ENCODE peak calls at places on chromosomes 7 and 10, in ten cellular contexts. One of them, this sample, is unnamed.

GRCh38 chr10:5281355-5281754 is 83.4 kb upstream of the UCN3 start:
- DNase-seq in transverse colon: no peak
- DNase-seq in CD8-positive, alpha-beta T cell: no peak
- DNase-seq in SJSA1: no peak
- DNase-seq in colonic mucosa: no peak
- DNase-seq in CD4-positive, alpha-beta memory T cell: no peak
- DNase-seq in neural progenitor cell: no peak
- DNase-seq in A549: no peak
- DNase-seq in heart right ventricle: no peak
- DNase-seq in PC-9: no peak
- DNase-seq in this sample: no peak

GRCh38 chr10:102523250-102524029 is 19.7 kb downstream of the SUFU start:
- DNase-seq in A549: no peak
- DNase-seq in CD8-positive, alpha-beta T cell: no peak
- DNase-seq in neural progenitor cell: no peak
- DNase-seq in heart right ventricle: peak; percentile 44
- DNase-seq in colonic mucosa: no peak
- DNase-seq in SJSA1: no peak
- DNase-seq in transverse colon: no peak
- DNase-seq in CD4-positive, alpha-beta memory T cell: no peak
- DNase-seq in PC-9: no peak
- DNase-seq in this sample: no peak

GRCh38 chr7:113367187-113367586 is 248.8 kb upstream of the SMIM30 start:
- DNase-seq in A549: no peak
- DNase-seq in colonic mucosa: no peak
- DNase-seq in PC-9: no peak
- DNase-seq in CD4-positive, alpha-beta memory T cell: no peak
- DNase-seq in SJSA1: no peak
- DNase-seq in transverse colon: no peak
- DNase-seq in heart right ventricle: no peak
- DNase-seq in neural progenitor cell: no peak
- DNase-seq in CD8-positive, alpha-beta T cell: no peak
- DNase-seq in this sample: no peak

GRCh38 chr10:120460776-120461175 is 3.7 kb downstream of the PLPP4 start:
- DNase-seq in PC-9: no peak
- DNase-seq in neural progenitor cell: no peak
- DNase-seq in CD8-positive, alpha-beta T cell: no peak
- DNase-seq in transverse colon: no peak
- DNase-seq in heart right ventricle: no peak
- DNase-seq in colonic mucosa: no peak
- DNase-seq in SJSA1: peak; percentile 81
- DNase-seq in CD4-positive, alpha-beta memory T cell: no peak
- DNase-seq in A549: no peak
- DNase-seq in this sample: no peak

GRCh38 chr7:95723583-95724180 is 48.7 kb upstream of the DYNC1I1 start:
- DNase-seq in transverse colon: no peak
- DNase-seq in SJSA1: peak; percentile 15
- DNase-seq in A549: peak; percentile 51
- DNase-seq in neural progenitor cell: peak; percentile 77
- DNase-seq in heart right ventricle: no peak
- DNase-seq in colonic mucosa: no peak
- DNase-seq in CD4-positive, alpha-beta memory T cell: no peak
- DNase-seq in CD8-positive, alpha-beta T cell: no peak
- DNase-seq in PC-9: peak; percentile 39
- DNase-seq in this sample: peak; percentile 7

GRCh38 chr7:51289608-51290370 is 26.8 kb downstream of the COBL start:
- DNase-seq in neural progenitor cell: no peak
- DNase-seq in CD4-positive, alpha-beta memory T cell: no peak
- DNase-seq in PC-9: no peak
- DNase-seq in colonic mucosa: no peak
- DNase-seq in SJSA1: no peak
- DNase-seq in heart right ventricle: no peak
- DNase-seq in A549: no peak
- DNase-seq in transverse colon: no peak
- DNase-seq in CD8-positive, alpha-beta T cell: no peak
- DNase-seq in this sample: no peak

GRCh38 chr10:6124666-6125065 is 35.8 kb downstream of the RBM17 start:
- DNase-seq in CD4-positive, alpha-beta memory T cell: no peak
- DNase-seq in CD8-positive, alpha-beta T cell: no peak
- DNase-seq in neural progenitor cell: no peak
- DNase-seq in SJSA1: no peak
- DNase-seq in heart right ventricle: no peak
- DNase-seq in A549: no peak
- DNase-seq in colonic mucosa: peak; percentile 32
- DNase-seq in PC-9: peak; percentile 23
- DNase-seq in transverse colon: no peak
- DNase-seq in this sample: no peak

GRCh38 chr10:13787015-13787421 is 200.3 kb downstream of the PRPF18 start:
- DNase-seq in transverse colon: peak; percentile 17
- DNase-seq in A549: no peak
- DNase-seq in colonic mucosa: peak; percentile 26
- DNase-seq in PC-9: no peak
- DNase-seq in CD8-positive, alpha-beta T cell: peak; percentile 75
- DNase-seq in CD4-positive, alpha-beta memory T cell: peak; percentile 87
- DNase-seq in heart right ventricle: no peak
- DNase-seq in neural progenitor cell: no peak
- DNase-seq in SJSA1: peak; percentile 68
- DNase-seq in this sample: peak; percentile 31

GRCh38 chr10:8073696-8074416 is 19.4 kb downstream of the GATA3 start:
- DNase-seq in colonic mucosa: no peak
- DNase-seq in PC-9: no peak
- DNase-seq in neural progenitor cell: no peak
- DNase-seq in CD8-positive, alpha-beta T cell: no peak
- DNase-seq in heart right ventricle: no peak
- DNase-seq in SJSA1: no peak
- DNase-seq in CD4-positive, alpha-beta memory T cell: no peak
- DNase-seq in transverse colon: no peak
- DNase-seq in A549: no peak
- DNase-seq in this sample: no peak

GRCh38 chr10:95454940-95455339 is 106.2 kb downstream of the SORBS1 start:
- DNase-seq in colonic mucosa: no peak
- DNase-seq in SJSA1: no peak
- DNase-seq in CD4-positive, alpha-beta memory T cell: no peak
- DNase-seq in transverse colon: no peak
- DNase-seq in CD8-positive, alpha-beta T cell: no peak
- DNase-seq in PC-9: no peak
- DNase-seq in heart right ventricle: no peak
- DNase-seq in A549: no peak
- DNase-seq in neural progenitor cell: no peak
- DNase-seq in this sample: no peak

GRCh38 chr7:151806204-151806603 is 70.7 kb downstream of the PRKAG2 start:
- DNase-seq in SJSA1: no peak
- DNase-seq in PC-9: no peak
- DNase-seq in CD8-positive, alpha-beta T cell: no peak
- DNase-seq in neural progenitor cell: no peak
- DNase-seq in A549: no peak
- DNase-seq in CD4-positive, alpha-beta memory T cell: no peak
- DNase-seq in colonic mucosa: no peak
- DNase-seq in heart right ventricle: no peak
- DNase-seq in transverse colon: no peak
- DNase-seq in this sample: no peak

GRCh38 chr7:25541064-25541463 is 312.8 kb upstream of the NPVF start:
- DNase-seq in heart right ventricle: no peak
- DNase-seq in neural progenitor cell: no peak
- DNase-seq in A549: no peak
- DNase-seq in colonic mucosa: no peak
- DNase-seq in SJSA1: no peak
- DNase-seq in CD4-positive, alpha-beta memory T cell: no peak
- DNase-seq in PC-9: no peak
- DNase-seq in CD8-positive, alpha-beta T cell: no peak
- DNase-seq in transverse colon: no peak
- DNase-seq in this sample: no peak

GRCh38 chr7:23622469-23622868 is 25.3 kb downstream of the CCDC126 start:
- DNase-seq in CD4-positive, alpha-beta memory T cell: no peak
- DNase-seq in SJSA1: peak; percentile 41
- DNase-seq in heart right ventricle: no peak
- DNase-seq in neural progenitor cell: no peak
- DNase-seq in transverse colon: no peak
- DNase-seq in A549: no peak
- DNase-seq in PC-9: no peak
- DNase-seq in CD8-positive, alpha-beta T cell: no peak
- DNase-seq in colonic mucosa: no peak
- DNase-seq in this sample: no peak

GRCh38 chr7:50307368-50308012 is 3.0 kb downstream of the IKZF1 start:
- DNase-seq in PC-9: no peak
- DNase-seq in heart right ventricle: no peak
- DNase-seq in neural progenitor cell: peak; percentile 48
- DNase-seq in colonic mucosa: no peak
- DNase-seq in CD8-positive, alpha-beta T cell: peak; percentile 76
- DNase-seq in A549: no peak
- DNase-seq in CD4-positive, alpha-beta memory T cell: peak; percentile 68
- DNase-seq in SJSA1: no peak
- DNase-seq in transverse colon: peak; percentile 59
- DNase-seq in this sample: peak; percentile 71

GRCh38 chr10:120950103-120950561 is 99.0 kb downstream of the WDR11 start:
- DNase-seq in heart right ventricle: no peak
- DNase-seq in colonic mucosa: no peak
- DNase-seq in A549: no peak
- DNase-seq in CD8-positive, alpha-beta T cell: no peak
- DNase-seq in PC-9: no peak
- DNase-seq in SJSA1: no peak
- DNase-seq in CD4-positive, alpha-beta memory T cell: no peak
- DNase-seq in transverse colon: no peak
- DNase-seq in neural progenitor cell: peak; percentile 89
- DNase-seq in this sample: no peak

GRCh38 chr10:79149662-79150443 is 81.1 kb downstream of the ZMIZ1 start:
- DNase-seq in colonic mucosa: peak; percentile 83
- DNase-seq in neural progenitor cell: peak; percentile 40
- DNase-seq in PC-9: peak; percentile 99
- DNase-seq in CD8-positive, alpha-beta T cell: peak; percentile 26
- DNase-seq in A549: peak; percentile 91
- DNase-seq in CD4-positive, alpha-beta memory T cell: peak; percentile 24
- DNase-seq in transverse colon: peak; percentile 84
- DNase-seq in heart right ventricle: peak; percentile 90
- DNase-seq in SJSA1: peak; percentile 95
- DNase-seq in this sample: peak; percentile 86

GRCh38 chr10:86315543-86315942 is 51.1 kb downstream of the GRID1 start:
- DNase-seq in SJSA1: no peak
- DNase-seq in CD4-positive, alpha-beta memory T cell: no peak
- DNase-seq in PC-9: no peak
- DNase-seq in heart right ventricle: no peak
- DNase-seq in A549: no peak
- DNase-seq in neural progenitor cell: no peak
- DNase-seq in CD8-positive, alpha-beta T cell: no peak
- DNase-seq in colonic mucosa: no peak
- DNase-seq in transverse colon: no peak
- DNase-seq in this sample: no peak

GRCh38 chr10:131513445-131513844 is 201.9 kb upstream of the TCERG1L start:
- DNase-seq in CD8-positive, alpha-beta T cell: no peak
- DNase-seq in colonic mucosa: no peak
- DNase-seq in heart right ventricle: no peak
- DNase-seq in SJSA1: no peak
- DNase-seq in neural progenitor cell: no peak
- DNase-seq in A549: no peak
- DNase-seq in CD4-positive, alpha-beta memory T cell: no peak
- DNase-seq in transverse colon: no peak
- DNase-seq in PC-9: no peak
- DNase-seq in this sample: no peak
- H3K4me1 ChIP-seq in CD8-positive, alpha-beta T cell: no peaks in the 10 kb centered on the region
- H3K4me1 ChIP-seq in colonic mucosa: no peaks in the 10 kb centered on the region
- H3K4me1 ChIP-seq in heart right ventricle: no peaks in the 10 kb centered on the region
- H3K4me1 ChIP-seq in SJSA1: no peaks in the 10 kb centered on the region
- H3K4me1 ChIP-seq in neural progenitor cell: peaks cover 9% of the 10 kb centered on the region
- H3K4me1 ChIP-seq in A549: no peaks in the 10 kb centered on the region
- H3K4me1 ChIP-seq in CD4-positive, alpha-beta memory T cell: no peaks in the 10 kb centered on the region
- H3K4me1 ChIP-seq in transverse colon: no peaks in the 10 kb centered on the region
- H3K4me1 ChIP-seq in PC-9: no peaks in the 10 kb centered on the region
- H3K4me1 ChIP-seq in this sample: no peaks in the 10 kb centered on the region

GRCh38 chr7:29806793-29807178 is 478 bp downstream of the WIPF3 start:
- DNase-seq in colonic mucosa: no peak
- DNase-seq in A549: peak; percentile 15
- DNase-seq in CD8-positive, alpha-beta T cell: no peak
- DNase-seq in CD4-positive, alpha-beta memory T cell: no peak
- DNase-seq in SJSA1: no peak
- DNase-seq in PC-9: no peak
- DNase-seq in transverse colon: peak; percentile 27
- DNase-seq in neural progenitor cell: peak; percentile 50
- DNase-seq in heart right ventricle: peak; percentile 27
- DNase-seq in this sample: no peak
- H3K4me3 ChIP-seq in colonic mucosa: peak overlapping the region; percentile 50
- H3K4me3 ChIP-seq in A549: peak overlapping the region; percentile 59
- H3K4me3 ChIP-seq in CD8-positive, alpha-beta T cell: no peak overlapping the region
- H3K4me3 ChIP-seq in CD4-positive, alpha-beta memory T cell: no peak overlapping the region
- H3K4me3 ChIP-seq in SJSA1: peak overlapping the region; percentile 7
- H3K4me3 ChIP-seq in PC-9: no peak overlapping the region
- H3K4me3 ChIP-seq in transverse colon: peak overlapping the region; percentile 61
- H3K4me3 ChIP-seq in neural progenitor cell: peak overlapping the region; percentile 86
- H3K4me3 ChIP-seq in heart right ventricle: peak overlapping the region; percentile 69
- H3K4me3 ChIP-seq in this sample: peak overlapping the region; percentile 19

GRCh38 chr7:130927564-130927963 is 193.6 kb upstream of the KLF14 start:
- DNase-seq in CD8-positive, alpha-beta T cell: no peak
- DNase-seq in CD4-positive, alpha-beta memory T cell: no peak
- DNase-seq in transverse colon: no peak
- DNase-seq in neural progenitor cell: no peak
- DNase-seq in PC-9: no peak
- DNase-seq in colonic mucosa: no peak
- DNase-seq in SJSA1: no peak
- DNase-seq in A549: no peak
- DNase-seq in heart right ventricle: no peak
- DNase-seq in this sample: no peak
- H3K4me1 ChIP-seq in CD8-positive, alpha-beta T cell: peaks cover 46% of the 10 kb centered on the region
- H3K4me1 ChIP-seq in CD4-positive, alpha-beta memory T cell: peaks cover 100% of the 10 kb centered on the region
- H3K4me1 ChIP-seq in transverse colon: peaks cover 26% of the 10 kb centered on the region
- H3K4me1 ChIP-seq in neural progenitor cell: peaks cover 4% of the 10 kb centered on the region
- H3K4me1 ChIP-seq in PC-9: peaks cover 25% of the 10 kb centered on the region
- H3K4me1 ChIP-seq in colonic mucosa: no peaks in the 10 kb centered on the region
- H3K4me1 ChIP-seq in SJSA1: peaks cover 30% of the 10 kb centered on the region
- H3K4me1 ChIP-seq in A549: peaks cover 100% of the 10 kb centered on the region
- H3K4me1 ChIP-seq in heart right ventricle: no peaks in the 10 kb centered on the region
- H3K4me1 ChIP-seq in this sample: peaks cover 39% of the 10 kb centered on the region

GRCh38 chr10:130926442-130926841 is 385.1 kb downstream of the TCERG1L start:
- DNase-seq in PC-9: no peak
- DNase-seq in CD4-positive, alpha-beta memory T cell: no peak
- DNase-seq in SJSA1: no peak
- DNase-seq in A549: no peak
- DNase-seq in neural progenitor cell: no peak
- DNase-seq in CD8-positive, alpha-beta T cell: no peak
- DNase-seq in heart right ventricle: no peak
- DNase-seq in transverse colon: no peak
- DNase-seq in colonic mucosa: no peak
- DNase-seq in this sample: no peak

GRCh38 chr10:130928306-130928705 is 383.2 kb downstream of the TCERG1L start:
- DNase-seq in colonic mucosa: no peak
- DNase-seq in PC-9: no peak
- DNase-seq in heart right ventricle: no peak
- DNase-seq in A549: no peak
- DNase-seq in CD8-positive, alpha-beta T cell: no peak
- DNase-seq in CD4-positive, alpha-beta memory T cell: no peak
- DNase-seq in SJSA1: no peak
- DNase-seq in neural progenitor cell: no peak
- DNase-seq in transverse colon: no peak
- DNase-seq in this sample: no peak

GRCh38 chr10:130924138-130924819 is 387.2 kb downstream of the TCERG1L start:
- DNase-seq in colonic mucosa: no peak
- DNase-seq in heart right ventricle: no peak
- DNase-seq in SJSA1: no peak
- DNase-seq in transverse colon: no peak
- DNase-seq in CD4-positive, alpha-beta memory T cell: no peak
- DNase-seq in A549: no peak
- DNase-seq in PC-9: peak; percentile 3
- DNase-seq in CD8-positive, alpha-beta T cell: no peak
- DNase-seq in neural progenitor cell: peak; percentile 87
- DNase-seq in this sample: no peak

GRCh38 chr10:130929422-130930325 is 381.8 kb downstream of the TCERG1L start:
- DNase-seq in colonic mucosa: no peak
- DNase-seq in heart right ventricle: no peak
- DNase-seq in CD4-positive, alpha-beta memory T cell: no peak
- DNase-seq in neural progenitor cell: no peak
- DNase-seq in A549: no peak
- DNase-seq in PC-9: no peak
- DNase-seq in SJSA1: no peak
- DNase-seq in CD8-positive, alpha-beta T cell: no peak
- DNase-seq in transverse colon: no peak
- DNase-seq in this sample: no peak

GRCh38 chr10:130927157-130927556 is 384.4 kb downstream of the TCERG1L start:
- DNase-seq in SJSA1: no peak
- DNase-seq in CD4-positive, alpha-beta memory T cell: no peak
- DNase-seq in A549: no peak
- DNase-seq in PC-9: no peak
- DNase-seq in heart right ventricle: no peak
- DNase-seq in CD8-positive, alpha-beta T cell: no peak
- DNase-seq in colonic mucosa: no peak
- DNase-seq in transverse colon: no peak
- DNase-seq in neural progenitor cell: no peak
- DNase-seq in this sample: no peak
- H3K4me3 ChIP-seq in SJSA1: no peak overlapping the region
- H3K4me3 ChIP-seq in CD4-positive, alpha-beta memory T cell: no peak overlapping the region
- H3K4me3 ChIP-seq in A549: no peak overlapping the region
- H3K4me3 ChIP-seq in PC-9: no peak overlapping the region
- H3K4me3 ChIP-seq in heart right ventricle: no peak overlapping the region
- H3K4me3 ChIP-seq in CD8-positive, alpha-beta T cell: no peak overlapping the region
- H3K4me3 ChIP-seq in colonic mucosa: no peak overlapping the region
- H3K4me3 ChIP-seq in transverse colon: no peak overlapping the region
- H3K4me3 ChIP-seq in neural progenitor cell: no peak overlapping the region
- H3K4me3 ChIP-seq in this sample: no peak overlapping the region

This sample was measured in mucosa of descending colon.